ENCODE peak calls at places on chromosomes 6 and 20, in four cellular contexts. C is breast epithelium, V is sigmoid colon, P is endothelial cell of umbilical vein. W is an unnamed sample.

GRCh38 chr20:37473249-37474000 is 47.6 kb upstream of the NNAT start:
- DNase-seq in P (no peak), V (peak; percentile 12), C (no peak), W (no peak)

GRCh38 chr6:72861935-72862432 is 240.1 kb downstream of the KCNQ5 start:
- DNase-seq in V (no peak), C (no peak), P (peak; percentile 88), W (peak; percentile 27)

GRCh38 chr20:24993337-24994185 is 1.0 kb upstream of the APMAP start:
- DNase-seq in V (peak; percentile 17), C (no peak), P (peak; percentile 41), W (no peak)

GRCh38 chr20:58618694-58619540 is 32.2 kb upstream of the STX16 start:
- DNase-seq in V (no peak), P (no peak), C (no peak), W (no peak)

GRCh38 chr6:40436685-40437604 is 150.2 kb downstream of the LRFN2 start:
- DNase-seq in C (no peak), P (no peak), V (no peak), W (no peak)

GRCh38 chr6:39819226-39819625 is 27.1 kb downstream of the DAAM2 start:
- DNase-seq in V (no peak), C (no peak), P (no peak), W (no peak)

GRCh38 chr20:1242530-1242929 is 16.7 kb downstream of the RAD21L1 start:
- DNase-seq in P (peak; percentile 80), C (no peak), V (no peak), W (no peak)

GRCh38 chr20:50048420-50049166 is 64.4 kb downstream of the UBE2V1 start:
- DNase-seq in P (no peak), V (no peak), C (peak; percentile 33), W (peak; percentile 59)

GRCh38 chr6:53394704-53395103 is 46.0 kb upstream of the ELOVL5 start:
- DNase-seq in P (no peak), V (no peak), C (no peak), W (no peak)

GRCh38 chr6:123519191-123519510 is 117.6 kb downstream of the TRDN start:
- DNase-seq in C (no peak), P (no peak), V (peak; percentile 76), W (peak; percentile 84)

GRCh38 chr6:70668499-70668812 is 773 bp downstream of the SMAP1 start:
- DNase-seq in V (no peak), P (peak; percentile 6), C (no peak), W (no peak)

GRCh38 chr6:38517005-38517404 is 122.7 kb downstream of the BTBD9 start:
- DNase-seq in P (no peak), V (no peak), C (no peak), W (no peak)

GRCh38 chr20:40868568-40869223 is 159.9 kb upstream of the TOP1 start:
- DNase-seq in V (no peak), C (peak; percentile 47), P (peak; percentile 77), W (peak; percentile 56)

GRCh38 chr6:30311669-30312068 is 15.1 kb upstream of the TRIM39 start:
- DNase-seq in P (no peak), C (no peak), V (no peak), W (no peak)

GRCh38 chr6:112086744-112087135 is 542 bp downstream of the TUBE1 start:
- DNase-seq in V (no peak), C (no peak), P (peak; percentile 74), W (no peak)

GRCh38 chr6:39273394-39273793 is 40.8 kb downstream of the KCNK17 start:
- DNase-seq in V (no peak), C (no peak), P (no peak), W (no peak)

GRCh38 chr6:29651413-29652197 is 5.3 kb upstream of the MOG start:
- DNase-seq in P (peak; percentile 47), C (no peak), V (no peak), W (no peak)

GRCh38 chr6:165952514-165952913 is 215.1 kb downstream of the TBXT start:
- DNase-seq in V (no peak), P (no peak), C (no peak), W (no peak)

GRCh38 chr6:79421707-79422484 is 115.3 kb downstream of the LCA5 start:
- DNase-seq in P (peak; percentile 99), V (no peak), C (no peak), W (no peak)

GRCh38 chr6:42970859-42971612 is 7.9 kb downstream of the PEX6 start:
- DNase-seq in P (peak; percentile 29), C (no peak), V (no peak), W (no peak)

GRCh38 chr6:31356216-31356945 is 598 bp downstream of the HLA-B start:
- DNase-seq in P (peak; percentile 21), C (no peak), V (peak; percentile 77), W (peak; percentile 80)

GRCh38 chr6:148272084-148272483 is 70.6 kb upstream of the SASH1 start:
- DNase-seq in C (no peak), V (no peak), P (peak; percentile 89), W (no peak)

GRCh38 chr20:36861875-36862801 is 13.8 kb upstream of the TLDC2 start:
- DNase-seq in C (peak; percentile 95), P (peak; percentile 44), V (peak; percentile 98), W (peak; percentile 89)

GRCh38 chr6:422423-423061 is 31.0 kb downstream of the IRF4 start:
- DNase-seq in P (no peak), C (no peak), V (no peak), W (no peak)

GRCh38 chr6:145929037-145929633 is 35.0 kb downstream of the SHPRH start:
- DNase-seq in P (peak; percentile 53), C (no peak), V (no peak), W (no peak)

GRCh38 chr20:10322073-10323012 is 103.7 kb downstream of the SNAP25 start:
- DNase-seq in P (no peak), V (no peak), C (no peak), W (no peak)

GRCh38 chr6:36945301-36945700 is 9.2 kb upstream of the PI16 start:
- DNase-seq in C (no peak), V (no peak), P (no peak), W (no peak)

GRCh38 chr6:29005183-29005885 is at the start of gene ZNF311:
- DNase-seq in C (no peak), P (peak; percentile 57), V (peak; percentile 77), W (no peak)

GRCh38 chr6:37531026-37531425 is 31.3 kb upstream of the CCDC167 start:
- DNase-seq in P (no peak), V (no peak), C (no peak), W (no peak)

GRCh38 chr6:160519603-160520042 is 144.5 kb downstream of the LPA start:
- DNase-seq in V (no peak), C (no peak), P (peak; percentile 58), W (no peak)

DNA sequence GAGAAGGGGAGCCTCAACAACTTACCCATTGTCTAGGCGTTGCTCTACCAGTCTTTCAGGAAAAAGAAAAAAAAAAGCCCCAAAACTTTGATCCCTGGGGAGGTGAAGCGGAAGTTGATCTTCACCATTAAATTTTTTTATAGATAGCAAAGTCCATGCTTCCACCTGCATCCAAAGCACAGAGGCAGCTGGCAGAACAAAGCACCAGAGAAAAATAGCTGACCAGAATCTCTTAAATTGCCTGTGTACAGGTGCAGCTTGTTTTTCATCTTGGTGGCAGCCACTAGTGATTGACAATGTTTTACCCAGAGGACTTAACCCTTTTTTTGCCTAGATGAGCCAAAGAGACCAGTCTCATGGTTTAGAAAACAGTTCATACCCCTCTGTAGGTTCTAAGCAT is 86.0 kb downstream of the MYB start:
- DNase-seq in P (no peak), V (no peak), C (no peak), W (no peak)
- TF ChIP-seq CTCF in P (no peak), V (no peak), C (no peak), W (no peak)

GRCh38 chr6:2900821-2901644 is 2.1 kb downstream of the SERPINB9 start:
- DNase-seq in C (no peak), V (no peak), P (peak; percentile 41), W (no peak)
- TF ChIP-seq POLR2A in C (no peak), V (no peak), P (no peak), W (no peak)

DNA sequence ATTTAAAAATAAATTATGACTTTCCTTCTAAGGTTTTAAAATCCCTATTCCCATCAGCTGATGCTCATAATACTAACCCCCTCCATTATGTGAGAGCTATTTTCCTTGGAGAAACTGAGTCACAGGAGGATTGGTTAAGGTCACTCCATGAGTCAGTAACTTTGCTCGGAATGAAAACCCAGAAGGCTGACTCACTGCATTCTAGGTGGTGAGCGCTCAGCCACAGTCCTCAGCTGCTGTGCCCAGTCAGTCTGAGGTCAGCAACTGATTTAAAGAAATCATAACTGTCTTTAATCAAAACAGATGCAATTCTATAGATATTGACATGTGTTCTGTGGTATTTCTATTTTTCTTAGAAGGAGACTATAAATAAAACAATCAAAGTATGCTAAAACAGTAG is 359.2 kb downstream of the GJA1 start:
- DNase-seq in P (peak; percentile 81), C (no peak), V (no peak), W (no peak)
- TF ChIP-seq CTCF in P (no peak), C (no peak), V (no peak), W (no peak)

GRCh38 chr20:53925651-53926401 is 144.6 kb downstream of the BCAS1 start:
- DNase-seq in P (no peak), V (no peak), C (no peak), W (no peak)

GRCh38 chr20:53929399-53929798 is 141.0 kb downstream of the BCAS1 start:
- DNase-seq in C (no peak), V (no peak), P (no peak), W (no peak)

GRCh38 chr20:53923745-53924369 is 146.5 kb downstream of the BCAS1 start:
- DNase-seq in P (no peak), C (no peak), V (no peak), W (no peak)

GRCh38 chr20:53927990-53928389 is 142.4 kb downstream of the BCAS1 start:
- DNase-seq in C (no peak), P (no peak), V (no peak), W (no peak)

DNA sequence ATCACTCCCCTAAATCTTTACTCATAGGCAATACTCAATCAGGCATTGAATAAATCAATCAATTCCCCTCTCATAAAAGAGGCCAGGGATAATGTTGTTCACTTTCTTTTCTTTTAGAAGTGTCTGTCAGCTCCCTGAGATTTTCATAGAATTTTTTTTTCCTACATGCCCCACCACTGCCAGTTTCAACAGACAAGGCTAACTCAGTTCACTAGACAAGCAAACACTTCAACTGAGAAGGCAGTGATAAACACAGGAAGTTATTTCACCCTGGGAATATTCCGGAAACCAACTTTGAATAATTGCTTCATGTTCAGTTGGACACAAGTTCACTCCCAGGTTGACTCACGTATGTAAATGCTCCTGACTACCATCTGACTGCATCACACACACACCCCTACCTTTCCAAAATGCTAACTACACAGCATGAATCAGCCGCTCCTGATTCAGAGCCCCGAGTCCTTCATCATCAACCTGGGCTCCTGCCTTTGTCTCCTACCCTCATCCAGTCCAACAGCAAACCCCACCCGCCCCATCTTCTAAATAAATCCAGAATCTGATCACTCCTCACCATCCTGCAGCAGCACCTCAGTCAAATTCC is 143.9 kb downstream of the BCAS1 start:
- DNase-seq in P (peak; percentile 96), C (no peak), V (no peak), W (no peak)
- TF ChIP-seq POLR2A in P (peak; percentile 38), C (no peak), V (no peak), W (no peak)

GRCh38 chr6:135904666-135905065 is 53.2 kb downstream of the PDE7B start:
- DNase-seq in C (no peak), P (no peak), V (no peak), W (no peak)
- TF ChIP-seq CTCF in C (no peak), P (no peak), V (no peak), W (no peak)